ENCODE peak calls at places on chromosomes 6 and 20, in six cellular contexts. A is mesenchymal stem cell; Q is CD8-positive, alpha-beta memory T cell; I is H1; T is SJSA1; W is brain microvascular endothelial cell. R is an unnamed sample.
A peak's percentile ranks its signal among the peaks of the same experiment; 100 is the strongest.

GRCh38 chr6:50836231-50836630 is 17.6 kb downstream of the TFAP2B start:
- DNase-seq in A (no peak), Q (no peak), I (no peak), T (no peak), W (no peak), R (no peak)

GRCh38 chr6:23533954-23534725 is 591.9 kb upstream of the NRSN1 start:
- DNase-seq in A (no peak), Q (no peak), I (no peak), T (no peak), W (no peak), R (peak; percentile 86)

GRCh38 chr6:87756858-87757257 is 54.8 kb upstream of the AKIRIN2 start:
- DNase-seq in A (peak; percentile 46), Q (no peak), I (no peak), T (peak; percentile 89), W (peak; percentile 68), R (peak; percentile 92)

GRCh38 chr20:47568019-47568418 is 66.3 kb downstream of the NCOA3 start:
- DNase-seq in A (peak; percentile 94), Q (no peak), I (no peak), T (peak; percentile 82), W (peak; percentile 78), R (no peak)

GRCh38 chr6:53615633-53616449 is 49.7 kb downstream of the KLHL31 start:
- DNase-seq in A (no peak), Q (no peak), I (no peak), T (no peak), W (no peak), R (peak; percentile 100)

GRCh38 chr6:119319694-119320093 is 29.9 kb downstream of the MAN1A1 start:
- DNase-seq in A (no peak), Q (no peak), I (no peak), T (no peak), W (no peak), R (no peak)

GRCh38 chr6:73394577-73395354 is at the start of gene DDX43:
- DNase-seq in A (no peak), Q (peak; percentile 52), I (peak; percentile 51), T (no peak), W (no peak), R (peak; percentile 15)

GRCh38 chr6:17280552-17281090 is 540 bp upstream of the RBM24 start:
- DNase-seq in A (peak; percentile 63), Q (no peak), I (peak; percentile 76), T (peak; percentile 59), W (peak; percentile 15), R (no peak)

GRCh38 chr6:44431118-44431725 is 43.7 kb downstream of the CDC5L start:
- DNase-seq in A (peak; percentile 73), Q (peak; percentile 26), I (no peak), T (peak; percentile 57), W (peak; percentile 65), R (peak; percentile 62)

GRCh38 chr20:4375881-4376280 is 345.8 kb upstream of the PRND start:
- DNase-seq in A (no peak), Q (no peak), I (no peak), T (no peak), W (peak; percentile 70), R (peak; percentile 83)

GRCh38 chr6:35139924-35140524 is 1.1 kb downstream of the TCP11 start:
- DNase-seq in A (peak; percentile 69), Q (peak; percentile 46), I (peak; percentile 54), T (peak; percentile 51), W (peak; percentile 57), R (peak; percentile 58)

GRCh38 chr20:24134284-24134683 is 145.7 kb upstream of the GGTLC1 start:
- DNase-seq in A (no peak), Q (no peak), I (no peak), T (peak; percentile 68), W (no peak), R (peak; percentile 73)

GRCh38 chr6:89559487-89559886 is 79.1 kb downstream of the LYRM2 start:
- DNase-seq in A (no peak), Q (no peak), I (no peak), T (no peak), W (peak; percentile 28), R (no peak)

GRCh38 chr6:12555267-12555666 is 161.3 kb upstream of the PHACTR1 start:
- DNase-seq in A (no peak), Q (no peak), I (no peak), T (no peak), W (peak; percentile 60), R (peak; percentile 62)

GRCh38 chr6:26105842-26106241 is 18.6 kb downstream of the HFE start:
- DNase-seq in A (no peak), Q (no peak), I (no peak), T (no peak), W (no peak), R (no peak)

GRCh38 chr20:47610247-47610944 is 108.7 kb downstream of the NCOA3 start:
- DNase-seq in A (peak; percentile 94), Q (no peak), I (no peak), T (no peak), W (peak; percentile 89), R (peak; percentile 83)

GRCh38 chr20:56579261-56579660 is 46.2 kb downstream of the FAM209B start:
- DNase-seq in A (no peak), Q (no peak), I (no peak), T (no peak), W (no peak), R (no peak)

GRCh38 chr20:53839423-53840176 is 230.8 kb downstream of the BCAS1 start:
- DNase-seq in A (no peak), Q (peak; percentile 75), I (no peak), T (no peak), W (no peak), R (no peak)

GRCh38 chr6:112332274-112332673 is 14.9 kb upstream of the RFPL4B start:
- DNase-seq in A (peak; percentile 82), Q (no peak), I (no peak), T (no peak), W (no peak), R (peak; percentile 70)

GRCh38 chr6:5677219-5678000 is 329.3 kb downstream of the NRN1 start:
- DNase-seq in A (no peak), Q (no peak), I (no peak), T (no peak), W (no peak), R (peak; percentile 83)

GRCh38 chr6:19413323-19413722 is 423.8 kb upstream of the ID4 start:
- DNase-seq in A (no peak), Q (no peak), I (no peak), T (no peak), W (peak; percentile 28), R (peak; percentile 86)

GRCh38 chr6:135012764-135013163 is 41.9 kb downstream of the HBS1L start:
- DNase-seq in A (no peak), Q (no peak), I (no peak), T (no peak), W (peak; percentile 27), R (peak; percentile 15)

GRCh38 chr6:93554018-93554417 is 134.7 kb upstream of the EPHA7 start:
- DNase-seq in A (no peak), Q (no peak), I (no peak), T (no peak), W (no peak), R (no peak)

GRCh38 chr6:349491-349921 is 42.0 kb upstream of the IRF4 start:
- DNase-seq in A (no peak), Q (no peak), I (no peak), T (no peak), W (no peak), R (no peak)
- H3K4me3 ChIP-seq in A (no peak overlapping the region), Q (no peak overlapping the region), I (no peak overlapping the region), T (no peak overlapping the region), W (no peak overlapping the region), R (no peak overlapping the region)

DNA sequence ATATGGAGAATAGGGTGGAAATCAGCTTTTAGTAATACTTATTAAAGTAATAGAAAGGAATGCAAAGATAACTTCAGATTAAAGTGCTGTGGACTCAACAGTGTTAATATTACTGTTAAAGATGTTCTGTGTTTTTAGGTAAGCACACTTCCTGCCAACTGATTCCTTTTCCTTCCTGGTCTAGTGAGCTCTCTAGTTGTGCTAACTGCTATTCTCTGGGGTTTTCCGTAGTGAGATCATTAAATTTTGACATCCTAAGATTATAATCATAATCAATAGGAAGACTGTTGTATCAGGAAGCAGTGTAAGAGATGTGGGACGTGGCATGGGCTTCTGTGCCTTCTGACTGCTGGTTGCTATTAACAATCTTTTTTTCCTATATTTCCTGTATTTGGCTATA is 1.2 kb upstream of the TMEM217 start:
- DNase-seq in A (peak; percentile 61), Q (peak; percentile 12), I (no peak), T (no peak), W (no peak), R (peak; percentile 52)
- H3K4me3 ChIP-seq in A (peak overlapping the region; percentile 95), Q (peak overlapping the region; percentile 2), I (peak overlapping the region; percentile 94), T (no peak overlapping the region), W (no peak overlapping the region), R (no peak overlapping the region)

GRCh38 chr6:20564269-20564668 is 30.0 kb downstream of the CDKAL1 start:
- DNase-seq in A (peak; percentile 37), Q (peak; percentile 8), I (no peak), T (no peak), W (no peak), R (peak; percentile 20)
- H3K4me3 ChIP-seq in A (no peak overlapping the region), Q (no peak overlapping the region), I (no peak overlapping the region), T (no peak overlapping the region), W (no peak overlapping the region), R (no peak overlapping the region)

GRCh38 chr6:27892596-27893058 is 19.6 kb downstream of the OR2B2 start:
- DNase-seq in A (no peak), Q (no peak), I (no peak), T (no peak), W (no peak), R (peak; percentile 25)
- H3K4me3 ChIP-seq in A (peak overlapping the region; percentile 93), Q (peak overlapping the region; percentile 82), I (peak overlapping the region; percentile 98), T (peak overlapping the region; percentile 55), W (peak overlapping the region; percentile 72), R (peak overlapping the region; percentile 70)

DNA sequence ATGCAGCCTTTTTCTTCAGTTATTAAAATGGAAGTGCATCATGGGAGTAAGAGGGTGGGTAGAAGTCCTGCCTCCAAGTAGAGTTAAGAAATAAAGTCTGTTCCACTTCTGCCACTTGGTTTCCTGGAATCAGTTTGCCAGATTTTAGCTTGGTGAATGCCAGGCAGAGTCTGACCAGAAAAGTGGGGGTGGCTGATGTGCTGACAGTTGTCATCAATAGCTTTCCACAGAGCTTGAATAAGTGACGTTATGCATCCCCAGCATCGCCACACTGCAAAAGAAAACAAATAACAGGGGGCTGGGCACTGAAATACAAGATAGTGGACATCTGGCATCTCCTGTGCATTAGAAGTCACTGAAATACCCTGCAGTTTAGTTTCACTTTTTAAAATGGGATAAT is 30.8 kb upstream of the CEP162 start:
- DNase-seq in A (no peak), Q (no peak), I (no peak), T (peak; percentile 48), W (peak; percentile 21), R (no peak)
- H3K4me3 ChIP-seq in A (peak overlapping the region; percentile 34), Q (no peak overlapping the region), I (no peak overlapping the region), T (peak overlapping the region; percentile 2), W (no peak overlapping the region), R (no peak overlapping the region)

DNA sequence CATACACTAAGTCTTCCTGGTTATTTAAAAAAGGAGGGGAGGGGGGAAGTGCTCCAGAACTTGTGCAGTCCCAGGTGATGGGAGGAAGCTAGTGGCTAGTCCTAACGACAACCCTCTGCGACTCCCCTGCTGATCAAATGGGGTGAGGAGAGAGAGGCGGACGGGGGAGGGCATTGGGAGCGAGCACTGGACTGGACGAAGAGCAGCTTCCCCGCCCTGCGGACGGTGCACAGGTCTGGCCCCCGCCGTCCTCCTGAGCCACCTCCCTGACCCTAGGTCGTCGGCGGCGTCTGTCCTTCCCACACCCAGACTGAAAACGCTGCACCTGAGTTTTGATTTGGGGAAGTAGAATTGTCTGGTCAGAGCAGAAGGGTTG is 2.2 kb upstream of the OLIG3 start:
- DNase-seq in A (no peak), Q (no peak), I (peak; percentile 60), T (no peak), W (no peak), R (no peak)
- H3K4me3 ChIP-seq in A (no peak overlapping the region), Q (no peak overlapping the region), I (peak overlapping the region; percentile 61), T (no peak overlapping the region), W (no peak overlapping the region), R (no peak overlapping the region)